ENCODE peak calls at places on chromosomes 16 and 17, in five cellular contexts. One of them, this sample, is unnamed.

GRCh38 chr17:7132511-7133094 is 18.0 kb upstream of the ASGR2 start:
- DNase-seq in AG04449: no peak
- DNase-seq in choroid plexus epithelial cell: peak
- DNase-seq in thoracic aorta: no peak
- DNase-seq in PC-3: no peak
- DNase-seq in this sample: no peak

GRCh38 chr16:66335704-66336329 is 30.7 kb upstream of the CDH5 start:
- DNase-seq in AG04449: no peak
- DNase-seq in choroid plexus epithelial cell: peak
- DNase-seq in thoracic aorta: no peak
- DNase-seq in PC-3: no peak
- DNase-seq in this sample: no peak

GRCh38 chr16:85415196-85415988 is 197.7 kb upstream of the GSE1 start:
- DNase-seq in AG04449: no peak
- DNase-seq in choroid plexus epithelial cell: no peak
- DNase-seq in thoracic aorta: no peak
- DNase-seq in PC-3: no peak
- DNase-seq in this sample: no peak

GRCh38 chr16:4387769-4388168 is 16.1 kb downstream of the VASN start:
- DNase-seq in AG04449: no peak
- DNase-seq in choroid plexus epithelial cell: no peak
- DNase-seq in thoracic aorta: no peak
- DNase-seq in PC-3: no peak
- DNase-seq in this sample: no peak

GRCh38 chr16:46996391-46996790 is 22.9 kb upstream of the DNAJA2 start:
- DNase-seq in AG04449: no peak
- DNase-seq in choroid plexus epithelial cell: peak
- DNase-seq in thoracic aorta: no peak
- DNase-seq in PC-3: no peak
- DNase-seq in this sample: no peak

GRCh38 chr17:34255841-34256240 is 756 bp downstream of the CCL2 start:
- DNase-seq in AG04449: no peak
- DNase-seq in choroid plexus epithelial cell: no peak
- DNase-seq in thoracic aorta: no peak
- DNase-seq in PC-3: no peak
- DNase-seq in this sample: no peak

GRCh38 chr16:82187829-82188228 is 17.8 kb upstream of the MPHOSPH6 start:
- DNase-seq in AG04449: no peak
- DNase-seq in choroid plexus epithelial cell: no peak
- DNase-seq in thoracic aorta: no peak
- DNase-seq in PC-3: no peak
- DNase-seq in this sample: no peak

GRCh38 chr16:17467923-17468540 is 2.7 kb downstream of the XYLT1 start:
- DNase-seq in AG04449: no peak
- DNase-seq in choroid plexus epithelial cell: peak
- DNase-seq in thoracic aorta: no peak
- DNase-seq in PC-3: no peak
- DNase-seq in this sample: peak

GRCh38 chr17:9023389-9024210 is 2.3 kb downstream of the NTN1 start:
- DNase-seq in AG04449: no peak
- DNase-seq in choroid plexus epithelial cell: no peak
- DNase-seq in thoracic aorta: no peak
- DNase-seq in PC-3: no peak
- DNase-seq in this sample: no peak

GRCh38 chr16:72886366-72886974 is 161.5 kb downstream of the ZFHX3 start:
- DNase-seq in AG04449: no peak
- DNase-seq in choroid plexus epithelial cell: no peak
- DNase-seq in thoracic aorta: no peak
- DNase-seq in PC-3: no peak
- DNase-seq in this sample: no peak

GRCh38 chr16:27273670-27274522 is 5.3 kb upstream of the NSMCE1 start:
- DNase-seq in AG04449: no peak
- DNase-seq in choroid plexus epithelial cell: peak
- DNase-seq in thoracic aorta: no peak
- DNase-seq in PC-3: peak
- DNase-seq in this sample: no peak

GRCh38 chr17:6487243-6488007 is 43.2 kb downstream of the PIMREG start:
- DNase-seq in AG04449: no peak
- DNase-seq in choroid plexus epithelial cell: no peak
- DNase-seq in thoracic aorta: no peak
- DNase-seq in PC-3: no peak
- DNase-seq in this sample: no peak

GRCh38 chr16:88857728-88858339 is 907 bp downstream of the TRAPPC2L start:
- DNase-seq in AG04449: peak
- DNase-seq in choroid plexus epithelial cell: peak
- DNase-seq in thoracic aorta: no peak
- DNase-seq in PC-3: peak
- DNase-seq in this sample: peak

GRCh38 chr16:55955845-55956244 is 80.7 kb upstream of the CES5A start:
- DNase-seq in AG04449: no peak
- DNase-seq in choroid plexus epithelial cell: no peak
- DNase-seq in thoracic aorta: no peak
- DNase-seq in PC-3: no peak
- DNase-seq in this sample: no peak

GRCh38 chr17:1143573-1143972 is 36.2 kb downstream of the ABR start:
- DNase-seq in AG04449: no peak
- DNase-seq in choroid plexus epithelial cell: peak
- DNase-seq in thoracic aorta: no peak
- DNase-seq in PC-3: no peak
- DNase-seq in this sample: no peak

GRCh38 chr16:64133396-64133795 is 988.5 kb downstream of the CDH11 start:
- DNase-seq in AG04449: no peak
- DNase-seq in choroid plexus epithelial cell: no peak
- DNase-seq in thoracic aorta: no peak
- DNase-seq in PC-3: no peak
- DNase-seq in this sample: no peak

GRCh38 chr17:45424769-45425124 is 7.9 kb downstream of the ARHGAP27 start:
- DNase-seq in AG04449: no peak
- DNase-seq in choroid plexus epithelial cell: no peak
- DNase-seq in thoracic aorta: no peak
- DNase-seq in PC-3: no peak
- DNase-seq in this sample: no peak

GRCh38 chr16:2842340-2843000 is 12.4 kb downstream of the ZG16B start:
- DNase-seq in AG04449: no peak
- DNase-seq in choroid plexus epithelial cell: peak
- DNase-seq in thoracic aorta: no peak
- DNase-seq in PC-3: no peak
- DNase-seq in this sample: no peak

GRCh38 chr16:80725566-80726162 is 78.7 kb downstream of the CDYL2 start:
- DNase-seq in AG04449: no peak
- DNase-seq in choroid plexus epithelial cell: peak
- DNase-seq in thoracic aorta: no peak
- DNase-seq in PC-3: no peak
- DNase-seq in this sample: no peak

GRCh38 chr17:46876926-46877325 is 25.5 kb downstream of the WNT9B start:
- DNase-seq in AG04449: no peak
- DNase-seq in choroid plexus epithelial cell: no peak
- DNase-seq in thoracic aorta: no peak
- DNase-seq in PC-3: no peak
- DNase-seq in this sample: no peak

GRCh38 chr17:46875849-46876352 is 24.5 kb downstream of the WNT9B start:
- DNase-seq in AG04449: no peak
- DNase-seq in choroid plexus epithelial cell: no peak
- DNase-seq in thoracic aorta: no peak
- DNase-seq in PC-3: no peak
- DNase-seq in this sample: no peak

GRCh38 chr17:46876353-46876887 is 25.0 kb downstream of the WNT9B start:
- DNase-seq in AG04449: no peak
- DNase-seq in choroid plexus epithelial cell: no peak
- DNase-seq in thoracic aorta: no peak
- DNase-seq in PC-3: peak
- DNase-seq in this sample: peak

GRCh38 chr17:46873941-46874645 is 22.7 kb downstream of the WNT9B start:
- DNase-seq in AG04449: no peak
- DNase-seq in choroid plexus epithelial cell: no peak
- DNase-seq in thoracic aorta: no peak
- DNase-seq in PC-3: no peak
- DNase-seq in this sample: no peak

DNA sequence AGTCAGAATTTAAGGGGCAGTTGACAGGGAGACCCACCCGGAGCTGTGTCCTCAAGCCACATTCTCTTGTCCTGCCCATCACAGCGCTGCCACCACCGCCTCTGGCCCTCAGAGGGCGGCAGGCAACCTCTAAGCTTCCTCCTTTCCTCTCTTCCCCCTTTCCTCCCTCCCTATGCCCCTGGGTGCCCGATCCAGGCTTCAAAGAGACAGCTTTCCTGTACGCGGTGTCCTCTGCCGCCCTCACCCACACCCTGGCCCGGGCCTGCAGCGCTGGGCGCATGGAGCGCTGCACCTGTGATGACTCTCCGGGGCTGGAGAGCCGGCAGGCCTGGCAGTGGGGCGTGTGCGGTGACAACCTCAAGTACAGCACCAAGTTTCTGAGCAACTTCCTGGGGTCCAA is 23.5 kb downstream of the WNT9B start:
- DNase-seq in AG04449: no peak
- DNase-seq in choroid plexus epithelial cell: no peak
- DNase-seq in thoracic aorta: no peak
- DNase-seq in PC-3: no peak
- DNase-seq in this sample: no peak
- H3K4me3 ChIP-seq in AG04449: no peak
- H3K4me3 ChIP-seq in choroid plexus epithelial cell: no peak
- H3K4me3 ChIP-seq in thoracic aorta: no peak
- H3K4me3 ChIP-seq in PC-3: no peak
- H3K4me3 ChIP-seq in this sample: no peak

DNA sequence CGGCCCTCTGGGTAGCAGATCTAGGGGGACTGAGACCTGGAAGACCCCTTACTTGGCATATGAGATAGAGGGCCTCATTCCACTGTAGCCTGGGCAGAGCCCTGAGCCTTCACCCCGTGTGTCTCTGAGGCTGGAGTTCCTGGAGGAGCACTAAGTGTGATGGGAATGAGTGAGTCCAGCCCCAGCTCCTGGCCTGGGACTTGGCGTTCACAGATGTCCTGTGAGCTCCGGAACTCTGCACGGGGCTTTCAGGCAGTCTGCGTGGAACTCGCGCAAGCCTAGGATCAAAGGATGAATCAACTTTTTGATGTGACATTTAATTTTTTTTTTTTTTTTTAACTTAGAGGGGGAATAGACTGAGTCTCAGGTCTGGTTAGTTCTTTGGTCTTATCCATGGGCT is 1.8 kb downstream of the NKD1 start:
- DNase-seq in AG04449: no peak
- DNase-seq in choroid plexus epithelial cell: no peak
- DNase-seq in thoracic aorta: no peak
- DNase-seq in PC-3: no peak
- DNase-seq in this sample: no peak
- H3K4me3 ChIP-seq in AG04449: no peak
- H3K4me3 ChIP-seq in choroid plexus epithelial cell: no peak
- H3K4me3 ChIP-seq in thoracic aorta: peak
- H3K4me3 ChIP-seq in PC-3: no peak
- H3K4me3 ChIP-seq in this sample: no peak

DNA sequence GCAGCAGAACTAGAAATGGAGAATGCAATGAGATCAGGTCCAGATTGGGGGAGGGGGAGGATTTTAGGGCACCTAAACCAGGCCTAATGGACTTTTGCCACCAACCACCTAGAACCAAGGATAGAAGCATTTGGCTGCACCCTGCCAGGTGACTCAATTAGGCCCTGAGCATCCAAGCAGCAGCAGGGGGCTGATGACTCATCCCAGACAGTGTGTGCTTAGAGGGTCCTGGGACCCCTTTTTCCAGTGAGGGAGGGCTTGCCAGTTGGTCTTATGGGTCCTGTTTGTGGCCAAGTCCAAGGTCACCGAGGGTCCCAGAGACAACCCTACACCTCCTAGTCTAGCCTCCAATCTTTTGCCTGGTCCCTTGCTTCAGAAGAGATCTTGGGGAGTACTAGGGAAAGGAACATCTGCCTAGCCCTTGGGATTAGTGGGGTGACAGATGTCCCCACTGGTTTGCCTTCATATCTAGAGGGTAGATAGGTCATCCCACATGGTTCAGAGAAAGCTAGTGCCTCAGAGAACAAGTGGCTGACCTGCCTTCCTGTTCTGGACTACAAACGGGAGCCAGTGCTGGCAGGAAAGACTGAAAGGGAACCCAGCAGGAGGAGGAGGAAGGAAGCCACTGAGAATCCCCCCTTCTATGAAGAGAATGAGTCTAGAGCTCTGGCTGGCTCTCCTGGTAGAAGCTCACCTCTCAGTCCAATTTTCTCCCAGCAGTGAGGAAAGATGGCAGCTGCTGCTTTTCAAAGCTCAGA is 1.6 kb upstream of the TBKBP1 start:
- DNase-seq in AG04449: no peak
- DNase-seq in choroid plexus epithelial cell: no peak
- DNase-seq in thoracic aorta: no peak
- DNase-seq in PC-3: no peak
- DNase-seq in this sample: no peak
- H3K4me3 ChIP-seq in AG04449: no peak
- H3K4me3 ChIP-seq in choroid plexus epithelial cell: no peak
- H3K4me3 ChIP-seq in thoracic aorta: no peak
- H3K4me3 ChIP-seq in PC-3: no peak
- H3K4me3 ChIP-seq in this sample: no peak

GRCh38 chr16:551210-551609 is 9.0 kb upstream of the PRR35 start:
- DNase-seq in AG04449: no peak
- DNase-seq in choroid plexus epithelial cell: no peak
- DNase-seq in thoracic aorta: no peak
- DNase-seq in PC-3: no peak
- DNase-seq in this sample: no peak

GRCh38 chr16:549544-550263 is 10.5 kb upstream of the PRR35 start:
- DNase-seq in AG04449: no peak
- DNase-seq in choroid plexus epithelial cell: no peak
- DNase-seq in thoracic aorta: no peak
- DNase-seq in PC-3: no peak
- DNase-seq in this sample: no peak

GRCh38 chr16:552171-552570 is 8.0 kb upstream of the PRR35 start:
- DNase-seq in AG04449: no peak
- DNase-seq in choroid plexus epithelial cell: no peak
- DNase-seq in thoracic aorta: no peak
- DNase-seq in PC-3: no peak
- DNase-seq in this sample: no peak

GRCh38 chr16:546909-547770 is 13.1 kb upstream of the PRR35 start:
- DNase-seq in AG04449: no peak
- DNase-seq in choroid plexus epithelial cell: no peak
- DNase-seq in thoracic aorta: no peak
- DNase-seq in PC-3: no peak
- DNase-seq in this sample: peak

GRCh38 chr16:548586-548985 is 11.6 kb upstream of the PRR35 start:
- DNase-seq in AG04449: no peak
- DNase-seq in choroid plexus epithelial cell: no peak
- DNase-seq in thoracic aorta: no peak
- DNase-seq in PC-3: no peak
- DNase-seq in this sample: no peak
- H3K4me3 ChIP-seq in AG04449: no peak
- H3K4me3 ChIP-seq in choroid plexus epithelial cell: no peak
- H3K4me3 ChIP-seq in thoracic aorta: no peak
- H3K4me3 ChIP-seq in PC-3: no peak
- H3K4me3 ChIP-seq in this sample: no peak

This sample was measured in prostate gland.